ENCODE peak calls at places on chromosomes 3 and 15, in eight cellular contexts. B is choroid plexus epithelial cell; E is T-cell; O is astrocyte of the spinal cord; T is NCI-H748 treated with DMSO at 0.1 percent for 48 hours; U is NCI-H1092; L is HAP-1; H is stimulated activated CD4-positive, alpha-beta T cell treated with anti-CD3 and anti-CD28 coated beads, Interleukin-1b, Interleukin-23, amount 100 ng/mL, for 4 hours. S is an unnamed sample.

GRCh38 chr15:22979069-22979698 is 984 bp downstream of the CYFIP1 start:
- DNase-seq in T (peak), H (no peak), O (peak), B (peak), E (no peak), L (peak), U (no peak), S (peak)

GRCh38 chr3:55191911-55192787 is 264.3 kb upstream of the LRTM1 start:
- DNase-seq in B (peak), E (no peak), H (no peak), O (peak), T (no peak), U (no peak), L (no peak), S (no peak)

GRCh38 chr3:194328080-194328571 is 23.0 kb downstream of the CPN2 start:
- DNase-seq in H (no peak), O (peak), B (peak), T (no peak), E (peak), U (no peak), L (no peak), S (no peak)

GRCh38 chr3:167350245-167350862 is 29.7 kb downstream of the ZBBX start:
- DNase-seq in H (no peak), L (peak), E (no peak), U (no peak), B (peak), T (no peak), O (peak), S (peak)

GRCh38 chr15:44099671-44100070 is 95.4 kb downstream of the FRMD5 start:
- DNase-seq in H (no peak), L (no peak), E (no peak), O (no peak), B (peak), T (no peak), U (no peak), S (no peak)

GRCh38 chr3:70740872-70741271 is 428.4 kb upstream of the MDFIC2 start:
- DNase-seq in O (no peak), H (no peak), B (no peak), E (no peak), U (no peak), L (no peak), T (no peak), S (no peak)

GRCh38 chr3:108329508-108329907 is 33.2 kb downstream of the HHLA2 start:
- DNase-seq in L (no peak), O (no peak), U (no peak), T (no peak), B (no peak), H (no peak), E (no peak), S (no peak)

GRCh38 chr3:15557511-15557946 is 36.0 kb upstream of the COLQ start:
- DNase-seq in E (peak), L (peak), B (peak), H (peak), O (peak), U (peak), T (peak), S (peak)

GRCh38 chr3:17680530-17680929 is 61.9 kb downstream of the TBC1D5 start:
- DNase-seq in T (no peak), B (no peak), U (no peak), L (no peak), E (no peak), H (no peak), O (no peak), S (no peak)

S was measured in NCI-H774.